ENCODE peak calls at places on chromosomes 12 and 14, in nine cellular contexts. Z, T, W, G, D, U, H, E and K are unnamed samples.

GRCh38 chr14:102691763-102692162 is 85.5 kb upstream of the TRAF3 start:
- DNase-seq in Z (no peak), T (no peak), W (no peak), G (no peak), D (no peak), U (no peak), H (no peak), E (no peak), K (no peak)

GRCh38 chr12:80861636-80862378 is 75.9 kb downstream of the LIN7A start:
- DNase-seq in Z (no peak), T (peak; percentile 64), W (peak; percentile 76), G (no peak), D (no peak), U (no peak), H (no peak), E (no peak), K (no peak)

GRCh38 chr14:100619382-100620305 is 32.4 kb upstream of the BEGAIN start:
- DNase-seq in Z (no peak), T (no peak), W (no peak), G (no peak), D (no peak), U (no peak), H (no peak), E (peak; percentile 16), K (no peak)

GRCh38 chr14:104395276-104395675 is 184.3 kb upstream of the C14orf180 start:
- DNase-seq in Z (no peak), T (no peak), W (no peak), G (peak; percentile 40), D (no peak), U (no peak), H (no peak), E (peak; percentile 22), K (peak; percentile 81)

GRCh38 chr12:65093571-65093970 is 27.5 kb downstream of the WIF1 start:
- DNase-seq in Z (no peak), T (no peak), W (no peak), G (no peak), D (no peak), U (no peak), H (no peak), E (no peak), K (no peak)

GRCh38 chr12:49375406-49375805 is 8.1 kb downstream of the SPATS2 start:
- DNase-seq in Z (no peak), T (no peak), W (no peak), G (no peak), D (no peak), U (no peak), H (no peak), E (no peak), K (no peak)

GRCh38 chr14:31492759-31493498 is 5.1 kb upstream of the GPR33 start:
- DNase-seq in Z (no peak), T (no peak), W (no peak), G (no peak), D (no peak), U (no peak), H (peak; percentile 17), E (no peak), K (no peak)

GRCh38 chr14:61585598-61586538 is 109.4 kb upstream of the HIF1A start:
- DNase-seq in Z (no peak), T (peak; percentile 75), W (peak; percentile 79), G (no peak), D (no peak), U (no peak), H (no peak), E (no peak), K (peak; percentile 87)

GRCh38 chr12:111993290-111994150 is 19.4 kb downstream of the TMEM116 start:
- DNase-seq in Z (no peak), T (no peak), W (no peak), G (peak; percentile 63), D (no peak), U (no peak), H (no peak), E (no peak), K (no peak)

GRCh38 chr12:27424631-27425230 is 21.8 kb upstream of the SMCO2 start:
- DNase-seq in Z (peak; percentile 68), T (peak; percentile 44), W (peak; percentile 72), G (no peak), D (peak; percentile 67), U (no peak), H (no peak), E (peak; percentile 34), K (no peak)

GRCh38 chr12:48671231-48671856 is 10.7 kb downstream of the KANSL2 start:
- DNase-seq in Z (no peak), T (no peak), W (no peak), G (no peak), D (no peak), U (no peak), H (peak; percentile 92), E (no peak), K (no peak)

GRCh38 chr14:101830271-101830670 is 68.8 kb downstream of the PPP2R5C start:
- DNase-seq in Z (no peak), T (no peak), W (no peak), G (no peak), D (no peak), U (no peak), H (no peak), E (no peak), K (no peak)

GRCh38 chr12:124737040-124737419 is 126.6 kb downstream of the SCARB1 start:
- DNase-seq in Z (no peak), T (peak; percentile 72), W (no peak), G (no peak), D (no peak), U (no peak), H (no peak), E (no peak), K (no peak)

GRCh38 chr12:37672655-37673260 is 643.8 kb upstream of the ALG10B start:
- DNase-seq in Z (peak; percentile 0), T (no peak), W (peak; percentile 30), G (no peak), D (no peak), U (no peak), H (no peak), E (no peak), K (no peak)

GRCh38 chr14:38210168-38210567 is 2.5 kb downstream of the SSTR1 start:
- DNase-seq in Z (peak; percentile 50), T (no peak), W (no peak), G (no peak), D (peak; percentile 69), U (no peak), H (no peak), E (no peak), K (no peak)

GRCh38 chr14:52706286-52706685 is 714 bp upstream of the PSMC6 start:
- DNase-seq in Z (peak; percentile 21), T (no peak), W (no peak), G (peak; percentile 54), D (no peak), U (no peak), H (no peak), E (no peak), K (no peak)
- H3K4me3 ChIP-seq in Z (peak overlapping the region; percentile 97), T (peak overlapping the region; percentile 90), W (peak overlapping the region; percentile 91), G (peak overlapping the region; percentile 96), D (no peak overlapping the region), U (peak overlapping the region; percentile 71), H (peak overlapping the region; percentile 98), E (no peak overlapping the region), K (no peak overlapping the region)

DNA sequence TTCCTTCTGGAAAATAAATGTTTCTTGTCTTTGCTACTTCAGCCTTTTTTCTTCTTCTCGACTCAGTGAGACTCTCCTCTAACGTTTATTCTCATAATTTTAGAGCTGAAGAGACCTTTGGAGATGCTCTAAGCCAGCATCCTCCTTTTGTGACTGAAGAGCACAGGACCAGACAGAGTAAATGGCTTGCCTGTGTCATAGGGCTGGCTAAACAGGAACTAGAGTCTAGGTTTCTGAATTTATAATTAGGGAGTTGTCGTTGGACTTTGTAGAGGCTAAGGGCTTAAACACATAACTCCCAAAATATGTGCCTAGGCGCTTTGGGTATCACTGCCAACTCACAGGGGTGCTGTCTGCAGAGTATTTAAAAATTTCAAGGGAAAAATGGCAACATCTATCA is 98.5 kb downstream of the FGD4 start:
- DNase-seq in Z (no peak), T (no peak), W (no peak), G (no peak), D (no peak), U (no peak), H (no peak), E (no peak), K (no peak)
- H3K4me3 ChIP-seq in Z (no peak overlapping the region), T (no peak overlapping the region), W (no peak overlapping the region), G (no peak overlapping the region), D (no peak overlapping the region), U (no peak overlapping the region), H (no peak overlapping the region), E (no peak overlapping the region), K (no peak overlapping the region)

DNA sequence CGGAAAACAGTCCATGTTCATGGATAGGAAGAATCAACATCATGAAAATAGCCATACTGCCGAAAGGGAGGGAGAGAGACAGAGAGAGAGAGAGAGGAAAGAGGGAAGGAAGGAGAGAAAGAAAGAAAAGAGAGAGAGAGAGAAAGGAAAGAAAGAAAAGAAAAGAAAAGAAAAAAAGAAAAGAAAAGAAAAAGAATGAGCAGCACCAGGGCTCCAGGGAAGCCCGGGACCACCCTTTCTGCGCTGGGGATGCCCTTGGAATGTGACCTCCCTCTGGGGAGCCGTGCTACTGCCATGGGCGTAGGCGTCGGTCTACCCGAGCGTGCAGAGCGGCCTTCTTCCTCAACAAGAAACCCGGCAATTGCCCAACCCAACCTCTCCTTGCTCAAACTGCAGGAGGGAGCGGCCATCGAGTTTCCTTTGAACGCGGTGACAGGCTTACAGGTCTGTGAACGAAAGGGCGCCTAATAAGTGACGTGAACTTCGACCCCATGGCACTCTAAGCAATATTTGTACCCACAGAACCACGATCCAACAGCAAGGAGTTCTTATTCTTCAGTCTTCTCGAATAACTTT is 16.9 kb downstream of the OR6S1 start:
- DNase-seq in Z (peak; percentile 91), T (peak; percentile 52), W (peak; percentile 68), G (peak; percentile 71), D (no peak), U (no peak), H (no peak), E (peak; percentile 73), K (peak; percentile 69)
- H3K4me3 ChIP-seq in Z (peak overlapping the region; percentile 81), T (peak overlapping the region; percentile 79), W (peak overlapping the region; percentile 79), G (peak overlapping the region; percentile 59), D (peak overlapping the region; percentile 39), U (peak overlapping the region; percentile 32), H (peak overlapping the region; percentile 93), E (peak overlapping the region; percentile 55), K (no peak overlapping the region)

GRCh38 chr12:45433441-45433868 is 217.6 kb downstream of the ANO6 start:
- DNase-seq in Z (peak; percentile 92), T (peak; percentile 14), W (no peak), G (no peak), D (no peak), U (no peak), H (no peak), E (peak; percentile 56), K (no peak)

GRCh38 chr12:45435945-45436710 is 220.2 kb downstream of the ANO6 start:
- DNase-seq in Z (peak; percentile 44), T (peak; percentile 43), W (no peak), G (no peak), D (peak; percentile 2), U (no peak), H (no peak), E (no peak), K (no peak)

GRCh38 chr12:45434094-45434493 is 218.2 kb downstream of the ANO6 start:
- DNase-seq in Z (no peak), T (no peak), W (no peak), G (no peak), D (no peak), U (no peak), H (no peak), E (no peak), K (no peak)

DNA sequence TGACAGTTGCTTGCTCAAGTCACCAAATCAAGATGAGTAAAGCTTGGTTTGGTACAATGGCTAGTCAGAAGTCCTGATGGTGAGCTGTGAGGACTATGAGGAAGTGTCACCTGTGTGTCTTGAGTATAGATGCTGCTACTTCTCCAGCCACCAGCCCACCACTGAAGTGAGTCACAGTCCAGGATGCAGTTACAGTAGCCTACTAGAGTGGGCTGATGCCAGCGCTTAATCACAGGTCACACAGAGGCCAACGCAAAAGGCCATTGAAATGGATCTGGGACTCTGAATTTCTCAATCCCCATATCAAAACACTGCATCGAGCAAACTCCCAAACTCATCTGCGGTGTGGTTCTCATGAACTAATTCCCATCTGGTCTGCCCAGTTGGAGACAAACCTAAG is 223.1 kb downstream of the ANO6 start:
- DNase-seq in Z (no peak), T (peak; percentile 65), W (no peak), G (no peak), D (no peak), U (no peak), H (no peak), E (no peak), K (no peak)
- H3K4me3 ChIP-seq in Z (no peak overlapping the region), T (no peak overlapping the region), W (no peak overlapping the region), G (no peak overlapping the region), D (no peak overlapping the region), U (no peak overlapping the region), H (no peak overlapping the region), E (no peak overlapping the region), K (no peak overlapping the region)